ENCODE peak calls at places on chromosomes 12 and 14, in five cellular contexts. V is stimulated activated CD4-positive, alpha-beta T cell treated with anti-CD3 and anti-CD28 coated beads, Interleukin-1b, Interleukin-23, amount 100 ng/mL, for 1 hour; U is fibroblast of mammary gland; F is HTR-8/SVneo; X is astrocyte of the cerebellum. B is an unnamed sample.

GRCh38 chr12:127628655-127629054 is 638.3 kb upstream of the TMEM132C start:
- DNase-seq in V (no peak), U (peak), F (peak), X (no peak), B (no peak)

GRCh38 chr12:93135286-93136239 is 206.5 kb upstream of the EEA1 start:
- DNase-seq in V (no peak), U (peak), F (no peak), X (peak), B (no peak)

GRCh38 chr14:103641181-103641580 is 12.2 kb downstream of the KLC1 start:
- DNase-seq in V (no peak), U (peak), F (no peak), X (peak), B (no peak)

GRCh38 chr12:56029166-56029519 is 8.3 kb downstream of the IKZF4 start:
- DNase-seq in V (no peak), U (peak), F (no peak), X (no peak), B (no peak)

GRCh38 chr12:132323171-132324010 is 6.0 kb downstream of the GALNT9 start:
- DNase-seq in V (no peak), U (no peak), F (no peak), X (no peak), B (no peak)

GRCh38 chr14:51727526-51727925 is 75.8 kb downstream of the FRMD6 start:
- DNase-seq in V (no peak), U (no peak), F (no peak), X (no peak), B (no peak)

GRCh38 chr12:6647083-6647604 is at the start of gene ACRBP:
- DNase-seq in V (no peak), U (peak), F (no peak), X (peak), B (peak)

GRCh38 chr12:127629066-127629820 is 637.7 kb upstream of the TMEM132C start:
- DNase-seq in V (no peak), U (peak), F (no peak), X (no peak), B (no peak)

GRCh38 chr14:64695071-64695470 is 9.2 kb upstream of the PLEKHG3 start:
- DNase-seq in V (no peak), U (no peak), F (no peak), X (no peak), B (no peak)